ENCODE peak calls at places on chromosomes 5 and 9, in five cellular contexts. T, M, K, R and U are unnamed samples.

GRCh38 chr5:53173083-53173482 is 63.5 kb upstream of the MOCS2 start:
- DNase-seq in T (no peak), M (no peak), K (no peak), R (no peak), U (no peak)

GRCh38 chr5:150058480-150059126 is 27.8 kb downstream of the CSF1R start:
- DNase-seq in T (peak), M (no peak), K (no peak), R (peak), U (peak)

GRCh38 chr9:37904647-37905505 is 949 bp upstream of the SLC25A51 start:
- DNase-seq in T (no peak), M (no peak), K (no peak), R (peak), U (peak)

GRCh38 chr9:18857769-18858168 is 175.2 kb downstream of the SAXO1 start:
- DNase-seq in T (no peak), M (no peak), K (no peak), R (peak), U (no peak)

GRCh38 chr5:1292139-1292538 is 2.7 kb downstream of the TERT start:
- DNase-seq in T (no peak), M (no peak), K (no peak), R (no peak), U (peak)

GRCh38 chr5:174724484-174725260 is at the start of gene MSX2:
- DNase-seq in T (peak), M (no peak), K (no peak), R (peak), U (peak)

GRCh38 chr5:157447246-157447645 is 12.8 kb upstream of the NIPAL4 start:
- DNase-seq in T (no peak), M (peak), K (no peak), R (no peak), U (no peak)

GRCh38 chr9:93664549-93665120 is 88.3 kb downstream of the PHF2 start:
- DNase-seq in T (no peak), M (no peak), K (peak), R (no peak), U (no peak)

GRCh38 chr5:65625743-65626142 is 916 bp downstream of the SHLD3 start:
- DNase-seq in T (no peak), M (no peak), K (no peak), R (peak), U (no peak)

GRCh38 chr5:43207601-43208000 is 15.6 kb downstream of the NIM1K start:
- DNase-seq in T (no peak), M (no peak), K (no peak), R (peak), U (no peak)

GRCh38 chr9:97502222-97502983 is 937 bp downstream of the TMOD1 start:
- DNase-seq in T (no peak), M (no peak), K (no peak), R (no peak), U (peak)